ENCODE peak calls at places on chromosomes 4 and X, in ten cellular contexts. One of them, this sample, is unnamed.

GRCh38 chr4:21596521-21596920 is 352.1 kb downstream of the KCNIP4 start:
- DNase-seq in caudate nucleus: no peak
- DNase-seq in hypothalamus: no peak
- DNase-seq in ACHN: no peak
- DNase-seq in NCI-H1105: peak
- DNase-seq in hepatocyte: peak
- DNase-seq in activated CD8-positive, alpha-beta memory T cell treated with anti-CD3 and anti-CD28 coated beads for 48 hours: no peak
- DNase-seq in COR-L47: peak
- DNase-seq in stimulated activated CD4-positive, alpha-beta T cell treated with anti-CD3 and anti-CD28 coated beads, Interleukin-4, amount 100 ng/mL, for 24 hours: no peak
- DNase-seq in COLO829: no peak
- DNase-seq in this sample: no peak

GRCh38 chr4:10079951-10080873 is 36.4 kb downstream of the WDR1 start:
- DNase-seq in stimulated activated CD4-positive, alpha-beta T cell treated with anti-CD3 and anti-CD28 coated beads, Interleukin-4, amount 100 ng/mL, for 24 hours: no peak
- DNase-seq in ACHN: no peak
- DNase-seq in NCI-H1105: peak
- DNase-seq in caudate nucleus: no peak
- DNase-seq in activated CD8-positive, alpha-beta memory T cell treated with anti-CD3 and anti-CD28 coated beads for 48 hours: no peak
- DNase-seq in hypothalamus: no peak
- DNase-seq in hepatocyte: no peak
- DNase-seq in COR-L47: no peak
- DNase-seq in COLO829: no peak
- DNase-seq in this sample: no peak

GRCh38 chr4:145218251-145218650 is 37.9 kb upstream of the OTUD4 start:
- DNase-seq in activated CD8-positive, alpha-beta memory T cell treated with anti-CD3 and anti-CD28 coated beads for 48 hours: no peak
- DNase-seq in hypothalamus: no peak
- DNase-seq in COLO829: no peak
- DNase-seq in ACHN: no peak
- DNase-seq in hepatocyte: no peak
- DNase-seq in COR-L47: no peak
- DNase-seq in NCI-H1105: no peak
- DNase-seq in caudate nucleus: no peak
- DNase-seq in stimulated activated CD4-positive, alpha-beta T cell treated with anti-CD3 and anti-CD28 coated beads, Interleukin-4, amount 100 ng/mL, for 24 hours: no peak
- DNase-seq in this sample: no peak

GRCh38 chrX:154602766-154603437 is 16.2 kb downstream of the CTAG1B start:
- DNase-seq in caudate nucleus: no peak
- DNase-seq in hepatocyte: no peak
- DNase-seq in hypothalamus: no peak
- DNase-seq in COLO829: no peak
- DNase-seq in activated CD8-positive, alpha-beta memory T cell treated with anti-CD3 and anti-CD28 coated beads for 48 hours: no peak
- DNase-seq in NCI-H1105: no peak
- DNase-seq in stimulated activated CD4-positive, alpha-beta T cell treated with anti-CD3 and anti-CD28 coated beads, Interleukin-4, amount 100 ng/mL, for 24 hours: no peak
- DNase-seq in COR-L47: no peak
- DNase-seq in ACHN: no peak
- DNase-seq in this sample: no peak

GRCh38 chr4:158875455-158875854 is 106.6 kb downstream of the FNIP2 start:
- DNase-seq in caudate nucleus: no peak
- DNase-seq in activated CD8-positive, alpha-beta memory T cell treated with anti-CD3 and anti-CD28 coated beads for 48 hours: no peak
- DNase-seq in COLO829: no peak
- DNase-seq in hypothalamus: no peak
- DNase-seq in hepatocyte: no peak
- DNase-seq in ACHN: no peak
- DNase-seq in stimulated activated CD4-positive, alpha-beta T cell treated with anti-CD3 and anti-CD28 coated beads, Interleukin-4, amount 100 ng/mL, for 24 hours: no peak
- DNase-seq in NCI-H1105: no peak
- DNase-seq in COR-L47: no peak
- DNase-seq in this sample: no peak

GRCh38 chr4:156830356-156830755 is 141.2 kb downstream of the PDGFC start:
- DNase-seq in hepatocyte: no peak
- DNase-seq in COR-L47: no peak
- DNase-seq in activated CD8-positive, alpha-beta memory T cell treated with anti-CD3 and anti-CD28 coated beads for 48 hours: no peak
- DNase-seq in ACHN: no peak
- DNase-seq in COLO829: no peak
- DNase-seq in hypothalamus: no peak
- DNase-seq in NCI-H1105: no peak
- DNase-seq in stimulated activated CD4-positive, alpha-beta T cell treated with anti-CD3 and anti-CD28 coated beads, Interleukin-4, amount 100 ng/mL, for 24 hours: no peak
- DNase-seq in caudate nucleus: no peak
- DNase-seq in this sample: peak

GRCh38 chr4:110275871-110276270 is 77.5 kb upstream of the ELOVL6 start:
- DNase-seq in ACHN: no peak
- DNase-seq in NCI-H1105: no peak
- DNase-seq in activated CD8-positive, alpha-beta memory T cell treated with anti-CD3 and anti-CD28 coated beads for 48 hours: no peak
- DNase-seq in COLO829: no peak
- DNase-seq in hepatocyte: no peak
- DNase-seq in COR-L47: no peak
- DNase-seq in hypothalamus: no peak
- DNase-seq in caudate nucleus: no peak
- DNase-seq in stimulated activated CD4-positive, alpha-beta T cell treated with anti-CD3 and anti-CD28 coated beads, Interleukin-4, amount 100 ng/mL, for 24 hours: no peak
- DNase-seq in this sample: peak

GRCh38 chr4:797066-797465 is 28.9 kb downstream of the CPLX1 start:
- DNase-seq in NCI-H1105: no peak
- DNase-seq in hepatocyte: no peak
- DNase-seq in stimulated activated CD4-positive, alpha-beta T cell treated with anti-CD3 and anti-CD28 coated beads, Interleukin-4, amount 100 ng/mL, for 24 hours: no peak
- DNase-seq in hypothalamus: no peak
- DNase-seq in COLO829: no peak
- DNase-seq in ACHN: no peak
- DNase-seq in COR-L47: peak
- DNase-seq in caudate nucleus: no peak
- DNase-seq in activated CD8-positive, alpha-beta memory T cell treated with anti-CD3 and anti-CD28 coated beads for 48 hours: no peak
- DNase-seq in this sample: no peak

GRCh38 chrX:39903937-39904336 is 193.8 kb downstream of the BCOR start:
- DNase-seq in COR-L47: no peak
- DNase-seq in hypothalamus: no peak
- DNase-seq in hepatocyte: no peak
- DNase-seq in caudate nucleus: no peak
- DNase-seq in ACHN: peak
- DNase-seq in NCI-H1105: no peak
- DNase-seq in activated CD8-positive, alpha-beta memory T cell treated with anti-CD3 and anti-CD28 coated beads for 48 hours: no peak
- DNase-seq in COLO829: no peak
- DNase-seq in stimulated activated CD4-positive, alpha-beta T cell treated with anti-CD3 and anti-CD28 coated beads, Interleukin-4, amount 100 ng/mL, for 24 hours: peak
- DNase-seq in this sample: peak

GRCh38 chr4:168408620-168409019 is 71.7 kb downstream of the DDX60L start:
- DNase-seq in caudate nucleus: no peak
- DNase-seq in stimulated activated CD4-positive, alpha-beta T cell treated with anti-CD3 and anti-CD28 coated beads, Interleukin-4, amount 100 ng/mL, for 24 hours: no peak
- DNase-seq in COR-L47: peak
- DNase-seq in COLO829: peak
- DNase-seq in ACHN: peak
- DNase-seq in hypothalamus: no peak
- DNase-seq in activated CD8-positive, alpha-beta memory T cell treated with anti-CD3 and anti-CD28 coated beads for 48 hours: no peak
- DNase-seq in hepatocyte: peak
- DNase-seq in NCI-H1105: peak
- DNase-seq in this sample: peak

GRCh38 chrX:19906293-19906692 is 18.9 kb upstream of the SH3KBP1 start:
- DNase-seq in ACHN: no peak
- DNase-seq in COR-L47: no peak
- DNase-seq in activated CD8-positive, alpha-beta memory T cell treated with anti-CD3 and anti-CD28 coated beads for 48 hours: no peak
- DNase-seq in hypothalamus: no peak
- DNase-seq in stimulated activated CD4-positive, alpha-beta T cell treated with anti-CD3 and anti-CD28 coated beads, Interleukin-4, amount 100 ng/mL, for 24 hours: no peak
- DNase-seq in caudate nucleus: no peak
- DNase-seq in COLO829: no peak
- DNase-seq in NCI-H1105: no peak
- DNase-seq in hepatocyte: no peak
- DNase-seq in this sample: no peak

GRCh38 chr4:16897351-16897750 is 1.1 kb downstream of the LDB2 start:
- DNase-seq in NCI-H1105: no peak
- DNase-seq in activated CD8-positive, alpha-beta memory T cell treated with anti-CD3 and anti-CD28 coated beads for 48 hours: no peak
- DNase-seq in stimulated activated CD4-positive, alpha-beta T cell treated with anti-CD3 and anti-CD28 coated beads, Interleukin-4, amount 100 ng/mL, for 24 hours: no peak
- DNase-seq in hepatocyte: no peak
- DNase-seq in hypothalamus: no peak
- DNase-seq in COR-L47: no peak
- DNase-seq in COLO829: no peak
- DNase-seq in caudate nucleus: no peak
- DNase-seq in ACHN: no peak
- DNase-seq in this sample: peak

GRCh38 chr4:152949930-152950329 is 13.8 kb downstream of the FHDC1 start:
- DNase-seq in hypothalamus: no peak
- DNase-seq in COR-L47: no peak
- DNase-seq in ACHN: no peak
- DNase-seq in hepatocyte: no peak
- DNase-seq in COLO829: no peak
- DNase-seq in caudate nucleus: no peak
- DNase-seq in activated CD8-positive, alpha-beta memory T cell treated with anti-CD3 and anti-CD28 coated beads for 48 hours: no peak
- DNase-seq in stimulated activated CD4-positive, alpha-beta T cell treated with anti-CD3 and anti-CD28 coated beads, Interleukin-4, amount 100 ng/mL, for 24 hours: no peak
- DNase-seq in NCI-H1105: no peak
- DNase-seq in this sample: no peak

GRCh38 chrX:149760965-149761364 is 12.9 kb upstream of the HSFX1 start:
- DNase-seq in ACHN: no peak
- DNase-seq in hepatocyte: no peak
- DNase-seq in activated CD8-positive, alpha-beta memory T cell treated with anti-CD3 and anti-CD28 coated beads for 48 hours: no peak
- DNase-seq in COR-L47: no peak
- DNase-seq in NCI-H1105: no peak
- DNase-seq in hypothalamus: no peak
- DNase-seq in COLO829: no peak
- DNase-seq in caudate nucleus: no peak
- DNase-seq in stimulated activated CD4-positive, alpha-beta T cell treated with anti-CD3 and anti-CD28 coated beads, Interleukin-4, amount 100 ng/mL, for 24 hours: no peak
- DNase-seq in this sample: no peak

GRCh38 chr4:24978291-24979072 is 52.3 kb downstream of the LGI2 start:
- DNase-seq in COLO829: no peak
- DNase-seq in NCI-H1105: no peak
- DNase-seq in caudate nucleus: no peak
- DNase-seq in ACHN: no peak
- DNase-seq in hypothalamus: no peak
- DNase-seq in activated CD8-positive, alpha-beta memory T cell treated with anti-CD3 and anti-CD28 coated beads for 48 hours: no peak
- DNase-seq in COR-L47: no peak
- DNase-seq in hepatocyte: no peak
- DNase-seq in stimulated activated CD4-positive, alpha-beta T cell treated with anti-CD3 and anti-CD28 coated beads, Interleukin-4, amount 100 ng/mL, for 24 hours: no peak
- DNase-seq in this sample: no peak

GRCh38 chrX:23784487-23785301 is 1.7 kb downstream of the SAT1 start:
- DNase-seq in hepatocyte: peak
- DNase-seq in COLO829: no peak
- DNase-seq in COR-L47: no peak
- DNase-seq in activated CD8-positive, alpha-beta memory T cell treated with anti-CD3 and anti-CD28 coated beads for 48 hours: no peak
- DNase-seq in NCI-H1105: no peak
- DNase-seq in stimulated activated CD4-positive, alpha-beta T cell treated with anti-CD3 and anti-CD28 coated beads, Interleukin-4, amount 100 ng/mL, for 24 hours: no peak
- DNase-seq in caudate nucleus: no peak
- DNase-seq in ACHN: no peak
- DNase-seq in hypothalamus: no peak
- DNase-seq in this sample: peak

GRCh38 chr4:116453127-116453526 is 632.2 kb downstream of the TRAM1L1 start:
- DNase-seq in NCI-H1105: no peak
- DNase-seq in hepatocyte: no peak
- DNase-seq in COLO829: no peak
- DNase-seq in caudate nucleus: no peak
- DNase-seq in COR-L47: no peak
- DNase-seq in activated CD8-positive, alpha-beta memory T cell treated with anti-CD3 and anti-CD28 coated beads for 48 hours: no peak
- DNase-seq in ACHN: no peak
- DNase-seq in stimulated activated CD4-positive, alpha-beta T cell treated with anti-CD3 and anti-CD28 coated beads, Interleukin-4, amount 100 ng/mL, for 24 hours: no peak
- DNase-seq in hypothalamus: no peak
- DNase-seq in this sample: no peak

GRCh38 chr4:109294006-109294405 is 8.5 kb downstream of the COL25A1 start:
- DNase-seq in ACHN: peak
- DNase-seq in activated CD8-positive, alpha-beta memory T cell treated with anti-CD3 and anti-CD28 coated beads for 48 hours: no peak
- DNase-seq in COR-L47: peak
- DNase-seq in caudate nucleus: no peak
- DNase-seq in stimulated activated CD4-positive, alpha-beta T cell treated with anti-CD3 and anti-CD28 coated beads, Interleukin-4, amount 100 ng/mL, for 24 hours: no peak
- DNase-seq in NCI-H1105: no peak
- DNase-seq in hepatocyte: peak
- DNase-seq in COLO829: peak
- DNase-seq in hypothalamus: no peak
- DNase-seq in this sample: peak

GRCh38 chrX:106740193-106740780 is 13.8 kb downstream of the RNF128 start:
- DNase-seq in NCI-H1105: no peak
- DNase-seq in COR-L47: no peak
- DNase-seq in ACHN: no peak
- DNase-seq in caudate nucleus: no peak
- DNase-seq in activated CD8-positive, alpha-beta memory T cell treated with anti-CD3 and anti-CD28 coated beads for 48 hours: no peak
- DNase-seq in hepatocyte: no peak
- DNase-seq in COLO829: no peak
- DNase-seq in stimulated activated CD4-positive, alpha-beta T cell treated with anti-CD3 and anti-CD28 coated beads, Interleukin-4, amount 100 ng/mL, for 24 hours: no peak
- DNase-seq in hypothalamus: no peak
- DNase-seq in this sample: no peak

GRCh38 chr4:123230061-123230460 is 166.5 kb upstream of the SPRY1 start:
- DNase-seq in stimulated activated CD4-positive, alpha-beta T cell treated with anti-CD3 and anti-CD28 coated beads, Interleukin-4, amount 100 ng/mL, for 24 hours: no peak
- DNase-seq in caudate nucleus: no peak
- DNase-seq in ACHN: no peak
- DNase-seq in COR-L47: no peak
- DNase-seq in activated CD8-positive, alpha-beta memory T cell treated with anti-CD3 and anti-CD28 coated beads for 48 hours: no peak
- DNase-seq in NCI-H1105: no peak
- DNase-seq in COLO829: no peak
- DNase-seq in hepatocyte: no peak
- DNase-seq in hypothalamus: no peak
- DNase-seq in this sample: no peak